ENCODE peak calls at places on chromosomes 11 and 22, in six cellular contexts. D is CD8-positive, alpha-beta T cell; X is ovary; I is WERI-Rb-1; G is colonic mucosa; B is omental fat pad. Y is an unnamed sample.

GRCh38 chr22:27989758-27990450 is 70.8 kb upstream of the PITPNB start:
- DNase-seq in I (no peak), G (no peak), X (no peak), B (no peak), D (no peak), Y (no peak)

GRCh38 chr11:45455536-45455935 is 169.4 kb upstream of the SYT13 start:
- DNase-seq in G (no peak), X (no peak), D (no peak), B (no peak), I (no peak), Y (no peak)

GRCh38 chr11:13965337-13965736 is 2.8 kb downstream of the SPON1 start:
- DNase-seq in X (no peak), D (no peak), I (peak; percentile 27), G (peak; percentile 90), B (no peak), Y (no peak)

GRCh38 chr11:69588270-69588669 is 52.7 kb upstream of the CCND1 start:
- DNase-seq in G (no peak), D (no peak), X (no peak), I (no peak), B (no peak), Y (peak; percentile 50)

GRCh38 chr22:47168900-47169800 is 406.7 kb downstream of the TBC1D22A start:
- DNase-seq in I (peak; percentile 61), D (no peak), B (peak; percentile 10), G (no peak), X (peak; percentile 20), Y (peak; percentile 11)

GRCh38 chr22:46137218-46137766 is 13.0 kb upstream of the PPARA start:
- DNase-seq in B (no peak), X (peak; percentile 43), D (no peak), I (no peak), G (no peak), Y (no peak)

GRCh38 chr11:68340003-68340767 is 27.8 kb downstream of the LRP5 start:
- DNase-seq in X (no peak), I (no peak), G (no peak), D (peak; percentile 30), B (no peak), Y (no peak)

GRCh38 chr11:57819272-57819979 is 57.8 kb downstream of the CTNND1 start:
- DNase-seq in I (no peak), D (no peak), X (no peak), B (no peak), G (no peak), Y (no peak)

GRCh38 chr22:49514656-49515055 is 313.0 kb downstream of the BRD1 start:
- DNase-seq in G (no peak), B (no peak), I (no peak), D (no peak), X (no peak), Y (no peak)

GRCh38 chr11:129853508-129854228 is 38.0 kb downstream of the TMEM45B start:
- DNase-seq in D (peak; percentile 78), B (no peak), X (peak; percentile 47), I (no peak), G (peak; percentile 88), Y (no peak)

GRCh38 chr11:108871152-108871551 is 206.3 kb downstream of the DDX10 start:
- DNase-seq in B (no peak), D (no peak), X (peak; percentile 56), I (peak; percentile 39), G (no peak), Y (peak; percentile 81)

GRCh38 chr22:32200752-32201151 is 4.1 kb downstream of the RFPL2 start:
- DNase-seq in G (no peak), B (no peak), D (no peak), X (no peak), I (no peak), Y (no peak)

GRCh38 chr22:35359380-35360065 is 21.4 kb upstream of the HMOX1 start:
- DNase-seq in D (no peak), G (no peak), I (no peak), B (no peak), X (no peak), Y (no peak)

GRCh38 chr22:47053013-47053864 is 290.8 kb downstream of the TBC1D22A start:
- DNase-seq in D (no peak), X (no peak), I (peak; percentile 20), G (no peak), B (no peak), Y (no peak)

GRCh38 chr11:122100222-122101080 is 15.6 kb downstream of the BLID start:
- DNase-seq in I (no peak), D (no peak), B (peak; percentile 43), X (peak; percentile 80), G (peak; percentile 27), Y (peak; percentile 56)

GRCh38 chr11:61955416-61956135 is 5.4 kb downstream of the BEST1 start:
- DNase-seq in D (no peak), G (peak; percentile 50), X (no peak), I (peak; percentile 62), B (no peak), Y (peak; percentile 9)

GRCh38 chr11:61954106-61955030 is 4.2 kb downstream of the BEST1 start:
- DNase-seq in D (no peak), X (no peak), I (no peak), B (no peak), G (no peak), Y (no peak)

GRCh38 chr11:61956191-61957027 is 6.3 kb downstream of the BEST1 start:
- DNase-seq in X (no peak), D (no peak), G (no peak), B (no peak), I (no peak), Y (no peak)

GRCh38 chr11:61952882-61953281 is 2.7 kb downstream of the BEST1 start:
- DNase-seq in I (no peak), D (no peak), B (no peak), X (no peak), G (no peak), Y (no peak)

DNA sequence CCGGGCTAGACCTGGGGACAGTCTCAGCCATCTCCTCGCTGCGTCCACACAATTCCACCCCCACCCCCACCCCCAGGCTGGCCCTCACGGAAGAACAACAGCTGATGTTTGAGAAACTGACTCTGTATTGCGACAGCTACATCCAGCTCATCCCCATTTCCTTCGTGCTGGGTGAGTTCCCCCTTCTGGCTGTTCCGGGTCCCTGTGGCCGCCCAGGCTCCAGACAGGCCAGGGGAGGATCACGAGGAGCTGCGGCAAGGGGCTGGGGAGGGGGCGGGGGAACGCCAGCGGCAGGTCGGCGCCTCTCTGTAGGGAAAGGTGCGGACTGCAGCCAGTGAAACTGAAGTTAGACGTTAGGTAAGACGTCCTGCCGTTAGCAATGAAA is 4.9 kb downstream of the BEST1 start:
- DNase-seq in G (peak; percentile 48), D (no peak), X (peak; percentile 73), B (no peak), I (peak; percentile 62), Y (no peak)
- TF ChIP-seq CTCF in G (no peak), D (no peak), X (no peak), B (no peak), I (no peak), Y (no peak)

DNA sequence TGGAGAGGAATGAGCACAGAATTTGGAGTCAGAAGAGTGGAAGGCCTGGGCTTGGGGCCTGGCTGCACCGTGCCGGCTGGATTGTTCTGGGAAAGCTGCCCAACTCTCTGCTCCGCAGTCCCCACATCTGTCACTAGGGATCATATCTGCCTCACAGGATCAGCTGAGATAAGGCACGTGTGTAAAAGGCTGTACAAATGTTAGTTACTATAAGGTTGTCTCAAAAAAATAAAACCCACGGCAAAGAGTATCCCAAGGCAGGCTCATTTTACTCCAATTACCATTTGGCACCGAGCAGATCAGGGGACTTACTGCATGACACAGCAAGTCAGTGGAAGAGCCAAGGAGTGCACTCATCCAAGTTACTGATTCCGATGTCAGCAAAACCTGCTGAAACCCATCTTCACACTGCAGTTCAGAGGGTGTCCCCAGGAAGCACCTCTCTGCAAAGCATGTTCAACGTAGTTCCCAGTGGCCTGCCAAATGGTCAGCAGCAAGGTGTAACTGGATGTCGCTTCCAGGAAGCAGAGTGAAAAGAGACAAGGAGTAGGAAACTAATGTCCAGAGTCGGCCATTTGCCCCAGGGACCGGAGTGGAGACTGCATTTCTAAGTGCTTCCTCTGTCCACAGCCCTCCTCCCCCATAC is 18.1 kb upstream of the MRTFA start:
- DNase-seq in I (peak; percentile 45), X (no peak), G (no peak), D (no peak), B (no peak), Y (peak; percentile 60)
- TF ChIP-seq CTCF in I (peak; percentile 28), X (no peak), G (no peak), D (no peak), B (no peak), Y (no peak)

GRCh38 chr22:48427731-48428211 is 1399.9 kb downstream of the BRD1 start:
- DNase-seq in X (no peak), D (no peak), B (no peak), I (no peak), G (no peak), Y (no peak)
- TF ChIP-seq CTCF in X (no peak), D (no peak), B (no peak), I (no peak), G (no peak), Y (no peak)

GRCh38 chr11:47765086-47765485 is 2.1 kb downstream of the FNBP4 start:
- DNase-seq in I (no peak), B (no peak), G (no peak), X (no peak), D (no peak), Y (no peak)

GRCh38 chr11:47773882-47774281 is 6.7 kb upstream of the FNBP4 start:
- DNase-seq in G (no peak), X (no peak), B (no peak), D (no peak), I (no peak), Y (no peak)

GRCh38 chr11:47766363-47767227 is 546 bp downstream of the FNBP4 start:
- DNase-seq in G (peak; percentile 72), X (peak; percentile 65), I (peak; percentile 27), B (peak; percentile 31), D (peak; percentile 74), Y (peak; percentile 73)

GRCh38 chr11:47768090-47768620 is 1.0 kb upstream of the FNBP4 start:
- DNase-seq in D (peak; percentile 17), X (peak; percentile 51), G (peak; percentile 77), B (no peak), I (peak; percentile 22), Y (peak; percentile 94)
- TF ChIP-seq CTCF in D (no peak), X (no peak), G (no peak), B (no peak), I (no peak), Y (no peak)

GRCh38 chr22:44975444-44976262 is 34.2 kb downstream of the PHF21B start:
- DNase-seq in X (peak; percentile 90), B (peak; percentile 58), G (peak; percentile 80), D (peak; percentile 49), I (peak; percentile 47), Y (peak; percentile 58)
- TF ChIP-seq CTCF in X (peak; percentile 44), B (no peak), G (peak; percentile 70), D (no peak), I (peak; percentile 68), Y (peak; percentile 77)

DNA sequence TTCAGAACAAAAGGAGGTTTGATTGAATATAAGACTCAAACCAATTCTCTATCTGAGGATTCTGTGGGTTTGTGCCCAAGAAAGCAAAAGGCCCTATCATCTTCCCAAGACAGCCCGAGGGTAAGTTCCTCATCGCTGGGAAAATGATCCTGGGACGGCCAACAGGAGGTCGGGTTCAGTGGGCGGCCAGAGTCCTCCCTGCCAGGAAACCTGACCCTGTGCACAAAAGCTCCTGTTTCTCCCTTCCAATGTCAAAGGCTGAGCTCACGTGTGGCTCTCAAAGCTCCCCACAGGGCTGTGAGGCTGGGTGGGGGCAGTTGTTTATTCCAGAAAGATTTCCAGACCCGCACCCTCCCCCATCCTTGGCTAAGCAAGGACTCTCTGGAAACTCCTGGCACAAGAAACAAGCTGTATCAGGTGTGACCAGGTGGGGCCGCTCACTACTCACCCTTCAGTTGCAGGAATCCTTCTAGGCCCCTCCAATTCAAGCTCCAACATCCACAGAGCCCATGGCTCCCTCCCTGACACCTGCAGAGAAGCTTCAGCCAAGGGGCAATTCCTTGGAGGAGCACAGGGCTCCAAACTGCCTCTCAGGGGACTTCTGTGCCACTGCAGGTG is 131.9 kb downstream of the SHANK2 start:
- DNase-seq in B (no peak), I (peak; percentile 83), D (no peak), X (no peak), G (peak; percentile 29), Y (no peak)
- TF ChIP-seq CTCF in B (no peak), I (peak; percentile 87), D (no peak), X (no peak), G (no peak), Y (no peak)

Y was measured in endothelial cell of umbilical vein.